ENCODE peak calls at places on chromosomes 6 and 20, in eight cellular contexts. X is AG08395; D is EL; B is stimulated activated CD4-positive, alpha-beta T cell treated with anti-CD3 and anti-CD28 coated beads, TNF-alpha, amount 100 ng/mL, for 1 hour; K is AG20443; U is fibroblast of mammary gland; H is activated T-cell treated with anti-CD3 and anti-CD28 coated beads for 48 hours; S is hypothalamus. E is an unnamed sample.

GRCh38 chr6:18262812-18263560 is 1.3 kb downstream of the DEK start:
- DNase-seq in X (no peak), D (peak; percentile 31), B (no peak), K (no peak), U (peak; percentile 17), H (peak; percentile 27), S (no peak), E (no peak)

GRCh38 chr6:99492137-99492536 is 23.1 kb downstream of the USP45 start:
- DNase-seq in X (no peak), D (no peak), B (no peak), K (no peak), U (no peak), H (no peak), S (no peak), E (no peak)

GRCh38 chr6:16524380-16524707 is 236.9 kb downstream of the ATXN1 start:
- DNase-seq in X (peak; percentile 22), D (peak; percentile 52), B (no peak), K (peak; percentile 35), U (peak; percentile 77), H (no peak), S (no peak), E (no peak)

GRCh38 chr6:786946-787763 is 94.2 kb upstream of the EXOC2 start:
- DNase-seq in X (peak; percentile 35), D (peak; percentile 17), B (no peak), K (peak; percentile 34), U (peak; percentile 10), H (no peak), S (no peak), E (no peak)

GRCh38 chr20:46923550-46923949 is 28.9 kb downstream of the EYA2 start:
- DNase-seq in X (no peak), D (no peak), B (no peak), K (no peak), U (no peak), H (no peak), S (no peak), E (no peak)

GRCh38 chr6:137976430-137976829 is 109.4 kb downstream of the TNFAIP3 start:
- DNase-seq in X (no peak), D (no peak), B (no peak), K (no peak), U (no peak), H (no peak), S (no peak), E (no peak)

GRCh38 chr6:106557837-106558236 is 71.5 kb downstream of the RTN4IP1 start:
- DNase-seq in X (no peak), D (peak; percentile 18), B (no peak), K (no peak), U (peak; percentile 81), H (no peak), S (no peak), E (no peak)

GRCh38 chr6:53301801-53302537 is 46.8 kb downstream of the ELOVL5 start:
- DNase-seq in X (no peak), D (no peak), B (no peak), K (no peak), U (no peak), H (no peak), S (no peak), E (no peak)

GRCh38 chr6:168198302-168199180 is 119.5 kb upstream of the FRMD1 start:
- DNase-seq in X (no peak), D (no peak), B (no peak), K (no peak), U (no peak), H (no peak), S (no peak), E (no peak)

GRCh38 chr6:37516076-37516919 is 16.6 kb upstream of the CCDC167 start:
- DNase-seq in X (no peak), D (no peak), B (peak; percentile 80), K (no peak), U (no peak), H (peak; percentile 77), S (peak; percentile 63), E (peak; percentile 67)

GRCh38 chr6:88165877-88166492 is at the start of gene CNR1:
- DNase-seq in X (peak; percentile 17), D (peak; percentile 14), B (no peak), K (peak; percentile 74), U (peak; percentile 40), H (no peak), S (peak; percentile 64), E (no peak)

GRCh38 chr6:135936606-135937005 is 85.1 kb downstream of the PDE7B start:
- DNase-seq in X (peak; percentile 88), D (peak; percentile 98), B (no peak), K (peak; percentile 83), U (peak; percentile 99), H (no peak), S (no peak), E (no peak)

GRCh38 chr20:44422083-44422482 is 53.6 kb upstream of the TTPAL start:
- DNase-seq in X (peak; percentile 31), D (peak; percentile 55), B (no peak), K (peak; percentile 49), U (peak; percentile 81), H (no peak), S (no peak), E (no peak)

GRCh38 chr6:43180985-43181384 is 1.0 kb upstream of the CUL9 start:
- DNase-seq in X (no peak), D (peak; percentile 24), B (no peak), K (no peak), U (peak; percentile 14), H (no peak), S (no peak), E (no peak)

GRCh38 chr6:37920667-37921066 is 101.1 kb downstream of the ZFAND3 start:
- DNase-seq in X (no peak), D (no peak), B (no peak), K (no peak), U (no peak), H (no peak), S (no peak), E (no peak)

GRCh38 chr20:47453167-47453782 is 48.4 kb upstream of the NCOA3 start:
- DNase-seq in X (peak; percentile 78), D (peak; percentile 96), B (no peak), K (peak; percentile 74), U (peak; percentile 96), H (peak; percentile 48), S (no peak), E (no peak)

GRCh38 chr6:52369234-52369633 is 7.3 kb downstream of the PAQR8 start:
- DNase-seq in X (no peak), D (no peak), B (no peak), K (no peak), U (no peak), H (no peak), S (no peak), E (no peak)

GRCh38 chr6:139027620-139028182 is 844 bp upstream of the ABRACL start:
- DNase-seq in X (no peak), D (peak; percentile 67), B (peak; percentile 23), K (peak; percentile 11), U (peak; percentile 69), H (peak; percentile 25), S (no peak), E (no peak)

GRCh38 chr6:85670573-85670972 is 27.9 kb upstream of the SYNCRIP start:
- DNase-seq in X (no peak), D (peak; percentile 49), B (no peak), K (no peak), U (peak; percentile 64), H (no peak), S (no peak), E (no peak)

GRCh38 chr6:75609639-75610590 is 8.2 kb downstream of the SENP6 start:
- DNase-seq in X (no peak), D (peak; percentile 41), B (no peak), K (no peak), U (peak; percentile 62), H (no peak), S (no peak), E (no peak)

GRCh38 chr6:23180504-23181293 is 611.3 kb downstream of the HDGFL1 start:
- DNase-seq in X (peak; percentile 76), D (peak; percentile 57), B (no peak), K (peak; percentile 76), U (peak; percentile 79), H (no peak), S (peak; percentile 40), E (no peak)

GRCh38 chr6:86079938-86080337 is 437.3 kb upstream of the SYNCRIP start:
- DNase-seq in X (no peak), D (no peak), B (no peak), K (no peak), U (no peak), H (no peak), S (no peak), E (no peak)

GRCh38 chr6:136429681-136430080 is 120.5 kb downstream of the MAP7 start:
- DNase-seq in X (no peak), D (no peak), B (no peak), K (no peak), U (no peak), H (no peak), S (no peak), E (no peak)

GRCh38 chr6:72689107-72689954 is 67.5 kb downstream of the KCNQ5 start:
- DNase-seq in X (peak; percentile 7), D (no peak), B (no peak), K (peak; percentile 25), U (peak; percentile 42), H (no peak), S (no peak), E (no peak)

GRCh38 chr6:93828553-93828952 is 409.2 kb upstream of the EPHA7 start:
- DNase-seq in X (no peak), D (no peak), B (no peak), K (no peak), U (no peak), H (no peak), S (no peak), E (no peak)

GRCh38 chr20:9354579-9354978 is 159.8 kb upstream of the LAMP5 start:
- DNase-seq in X (no peak), D (no peak), B (no peak), K (no peak), U (no peak), H (no peak), S (no peak), E (no peak)

GRCh38 chr20:37886851-37887297 is 16.1 kb upstream of the VSTM2L start:
- DNase-seq in X (no peak), D (peak; percentile 23), B (no peak), K (no peak), U (no peak), H (no peak), S (no peak), E (no peak)

GRCh38 chr6:20916081-20916480 is 381.8 kb downstream of the CDKAL1 start:
- DNase-seq in X (no peak), D (peak; percentile 9), B (no peak), K (peak; percentile 20), U (peak; percentile 90), H (no peak), S (no peak), E (no peak)

GRCh38 chr6:169592558-169592957 is 109.3 kb downstream of the WDR27 start:
- DNase-seq in X (peak; percentile 22), D (peak; percentile 81), B (no peak), K (no peak), U (peak; percentile 68), H (no peak), S (no peak), E (no peak)

GRCh38 chr6:157732007-157732406 is 91.0 kb upstream of the SNX9 start:
- DNase-seq in X (no peak), D (no peak), B (no peak), K (no peak), U (no peak), H (no peak), S (no peak), E (no peak)

GRCh38 chr6:14441371-14441781 is 323.8 kb downstream of the CD83 start:
- DNase-seq in X (peak; percentile 67), D (no peak), B (no peak), K (peak; percentile 63), U (peak; percentile 44), H (no peak), S (no peak), E (no peak)

GRCh38 chr6:143838395-143838794 is 4.7 kb upstream of the LTV1 start:
- DNase-seq in X (no peak), D (no peak), B (no peak), K (no peak), U (no peak), H (no peak), S (no peak), E (no peak)

GRCh38 chr6:30443657-30444450 is 45.5 kb upstream of the HLA-E start:
- DNase-seq in X (peak; percentile 31), D (peak; percentile 64), B (no peak), K (peak; percentile 64), U (peak; percentile 44), H (no peak), S (no peak), E (no peak)

GRCh38 chr20:42281801-42282200 is 663.6 kb upstream of the CHD6 start:
- DNase-seq in X (no peak), D (no peak), B (no peak), K (no peak), U (no peak), H (no peak), S (no peak), E (no peak)